ENCODE peak calls at places on chromosomes 5 and 9, in ten cellular contexts. One of them, this sample, is unnamed. For H3K4me1, the result is how much of the 10 kb centered on the place peaks cover.

GRCh38 chr9:93686127-93686879 is 109.9 kb downstream of the PHF2 start:
- DNase-seq in tibial artery: no peak
- DNase-seq in lower lobe of right lung: no peak
- DNase-seq in fibroblast of lung: no peak
- DNase-seq in lung: peak
- DNase-seq in naive thymus-derived CD4-positive, alpha-beta T cell: no peak
- DNase-seq in GM23248: no peak
- DNase-seq in neural progenitor cell: no peak
- DNase-seq in uterus: no peak
- DNase-seq in hepatocyte: no peak
- DNase-seq in this sample: no peak

GRCh38 chr5:127833999-127834953 is 131.1 kb downstream of the CCDC192 start:
- DNase-seq in GM23248: peak
- DNase-seq in fibroblast of lung: peak
- DNase-seq in uterus: no peak
- DNase-seq in neural progenitor cell: peak
- DNase-seq in naive thymus-derived CD4-positive, alpha-beta T cell: no peak
- DNase-seq in lower lobe of right lung: no peak
- DNase-seq in lung: no peak
- DNase-seq in tibial artery: no peak
- DNase-seq in hepatocyte: no peak
- DNase-seq in this sample: peak

GRCh38 chr5:146722361-146722779 is 156.2 kb downstream of the PPP2R2B start:
- DNase-seq in hepatocyte: peak
- DNase-seq in neural progenitor cell: no peak
- DNase-seq in lung: no peak
- DNase-seq in naive thymus-derived CD4-positive, alpha-beta T cell: no peak
- DNase-seq in tibial artery: no peak
- DNase-seq in GM23248: peak
- DNase-seq in fibroblast of lung: peak
- DNase-seq in lower lobe of right lung: no peak
- DNase-seq in uterus: no peak
- DNase-seq in this sample: no peak

GRCh38 chr5:160436017-160436416 is 14.4 kb downstream of the PTTG1 start:
- DNase-seq in GM23248: no peak
- DNase-seq in lower lobe of right lung: no peak
- DNase-seq in lung: no peak
- DNase-seq in uterus: no peak
- DNase-seq in fibroblast of lung: no peak
- DNase-seq in hepatocyte: no peak
- DNase-seq in neural progenitor cell: no peak
- DNase-seq in tibial artery: no peak
- DNase-seq in naive thymus-derived CD4-positive, alpha-beta T cell: no peak
- DNase-seq in this sample: no peak

GRCh38 chr9:20558609-20559016 is 63.7 kb downstream of the MLLT3 start:
- DNase-seq in naive thymus-derived CD4-positive, alpha-beta T cell: no peak
- DNase-seq in tibial artery: no peak
- DNase-seq in GM23248: peak
- DNase-seq in lung: no peak
- DNase-seq in lower lobe of right lung: no peak
- DNase-seq in neural progenitor cell: peak
- DNase-seq in hepatocyte: peak
- DNase-seq in uterus: no peak
- DNase-seq in fibroblast of lung: peak
- DNase-seq in this sample: peak

GRCh38 chr5:124402144-124402581 is 344.3 kb downstream of the ZNF608 start:
- DNase-seq in lower lobe of right lung: peak
- DNase-seq in tibial artery: peak
- DNase-seq in lung: peak
- DNase-seq in hepatocyte: peak
- DNase-seq in fibroblast of lung: peak
- DNase-seq in GM23248: peak
- DNase-seq in naive thymus-derived CD4-positive, alpha-beta T cell: no peak
- DNase-seq in neural progenitor cell: no peak
- DNase-seq in uterus: no peak
- DNase-seq in this sample: peak

GRCh38 chr5:131382407-131383395 is 118.8 kb downstream of the CDC42SE2 start:
- DNase-seq in neural progenitor cell: peak
- DNase-seq in tibial artery: no peak
- DNase-seq in lower lobe of right lung: no peak
- DNase-seq in hepatocyte: peak
- DNase-seq in uterus: no peak
- DNase-seq in fibroblast of lung: peak
- DNase-seq in lung: no peak
- DNase-seq in naive thymus-derived CD4-positive, alpha-beta T cell: peak
- DNase-seq in GM23248: peak
- DNase-seq in this sample: peak

GRCh38 chr5:136066705-136067271 is 38.0 kb downstream of the TGFBI start:
- DNase-seq in lower lobe of right lung: no peak
- DNase-seq in GM23248: peak
- DNase-seq in neural progenitor cell: no peak
- DNase-seq in uterus: peak
- DNase-seq in fibroblast of lung: peak
- DNase-seq in tibial artery: no peak
- DNase-seq in naive thymus-derived CD4-positive, alpha-beta T cell: no peak
- DNase-seq in lung: no peak
- DNase-seq in hepatocyte: no peak
- DNase-seq in this sample: no peak

GRCh38 chr9:76704601-76705204 is 59.5 kb upstream of the PCA3 start:
- DNase-seq in neural progenitor cell: peak
- DNase-seq in uterus: no peak
- DNase-seq in GM23248: peak
- DNase-seq in naive thymus-derived CD4-positive, alpha-beta T cell: peak
- DNase-seq in tibial artery: no peak
- DNase-seq in lung: no peak
- DNase-seq in hepatocyte: peak
- DNase-seq in lower lobe of right lung: no peak
- DNase-seq in fibroblast of lung: peak
- DNase-seq in this sample: peak

GRCh38 chr9:36485647-36486453 is 85.8 kb upstream of the RNF38 start:
- DNase-seq in GM23248: peak
- DNase-seq in fibroblast of lung: peak
- DNase-seq in uterus: no peak
- DNase-seq in hepatocyte: peak
- DNase-seq in lower lobe of right lung: no peak
- DNase-seq in neural progenitor cell: peak
- DNase-seq in naive thymus-derived CD4-positive, alpha-beta T cell: no peak
- DNase-seq in lung: no peak
- DNase-seq in tibial artery: peak
- DNase-seq in this sample: no peak

GRCh38 chr5:123089971-123090640 is 1.1 kb downstream of the PRDM6 start:
- DNase-seq in hepatocyte: peak
- DNase-seq in neural progenitor cell: peak
- DNase-seq in tibial artery: no peak
- DNase-seq in lung: no peak
- DNase-seq in lower lobe of right lung: peak
- DNase-seq in GM23248: peak
- DNase-seq in uterus: no peak
- DNase-seq in naive thymus-derived CD4-positive, alpha-beta T cell: no peak
- DNase-seq in fibroblast of lung: peak
- DNase-seq in this sample: no peak

GRCh38 chr5:37448941-37449340 is 69.8 kb downstream of the WDR70 start:
- DNase-seq in lung: no peak
- DNase-seq in lower lobe of right lung: no peak
- DNase-seq in hepatocyte: no peak
- DNase-seq in neural progenitor cell: no peak
- DNase-seq in fibroblast of lung: peak
- DNase-seq in uterus: no peak
- DNase-seq in tibial artery: no peak
- DNase-seq in naive thymus-derived CD4-positive, alpha-beta T cell: no peak
- DNase-seq in GM23248: peak
- DNase-seq in this sample: no peak

GRCh38 chr5:170297589-170298462 is at the start of gene LCP2:
- DNase-seq in hepatocyte: no peak
- DNase-seq in GM23248: no peak
- DNase-seq in naive thymus-derived CD4-positive, alpha-beta T cell: peak
- DNase-seq in neural progenitor cell: no peak
- DNase-seq in lung: no peak
- DNase-seq in lower lobe of right lung: no peak
- DNase-seq in fibroblast of lung: no peak
- DNase-seq in uterus: no peak
- DNase-seq in tibial artery: no peak
- DNase-seq in this sample: peak

GRCh38 chr9:112443200-112443599 is 43.4 kb upstream of the KIAA1958 start:
- DNase-seq in lower lobe of right lung: no peak
- DNase-seq in neural progenitor cell: peak
- DNase-seq in uterus: no peak
- DNase-seq in hepatocyte: no peak
- DNase-seq in lung: no peak
- DNase-seq in fibroblast of lung: peak
- DNase-seq in naive thymus-derived CD4-positive, alpha-beta T cell: peak
- DNase-seq in GM23248: peak
- DNase-seq in tibial artery: no peak
- DNase-seq in this sample: peak

GRCh38 chr9:123601828-123602227 is 245.8 kb downstream of the CRB2 start:
- DNase-seq in hepatocyte: no peak
- DNase-seq in neural progenitor cell: no peak
- DNase-seq in uterus: no peak
- DNase-seq in lower lobe of right lung: no peak
- DNase-seq in lung: no peak
- DNase-seq in fibroblast of lung: no peak
- DNase-seq in GM23248: no peak
- DNase-seq in naive thymus-derived CD4-positive, alpha-beta T cell: no peak
- DNase-seq in tibial artery: no peak
- DNase-seq in this sample: no peak

GRCh38 chr5:460413-460700 is 17.4 kb downstream of the EXOC3 start:
- DNase-seq in uterus: no peak
- DNase-seq in naive thymus-derived CD4-positive, alpha-beta T cell: no peak
- DNase-seq in neural progenitor cell: no peak
- DNase-seq in lower lobe of right lung: no peak
- DNase-seq in fibroblast of lung: no peak
- DNase-seq in lung: no peak
- DNase-seq in GM23248: no peak
- DNase-seq in tibial artery: peak
- DNase-seq in hepatocyte: no peak
- DNase-seq in this sample: no peak
- H3K27ac ChIP-seq in uterus: no peak
- H3K27ac ChIP-seq in naive thymus-derived CD4-positive, alpha-beta T cell: no peak
- H3K27ac ChIP-seq in neural progenitor cell: no peak
- H3K27ac ChIP-seq in lower lobe of right lung: no peak
- H3K27ac ChIP-seq in fibroblast of lung: no peak
- H3K27ac ChIP-seq in lung: no peak
- H3K27ac ChIP-seq in GM23248: no peak
- H3K27ac ChIP-seq in tibial artery: no peak
- H3K27ac ChIP-seq in hepatocyte: no peak
- H3K27ac ChIP-seq in this sample: no peak

DNA sequence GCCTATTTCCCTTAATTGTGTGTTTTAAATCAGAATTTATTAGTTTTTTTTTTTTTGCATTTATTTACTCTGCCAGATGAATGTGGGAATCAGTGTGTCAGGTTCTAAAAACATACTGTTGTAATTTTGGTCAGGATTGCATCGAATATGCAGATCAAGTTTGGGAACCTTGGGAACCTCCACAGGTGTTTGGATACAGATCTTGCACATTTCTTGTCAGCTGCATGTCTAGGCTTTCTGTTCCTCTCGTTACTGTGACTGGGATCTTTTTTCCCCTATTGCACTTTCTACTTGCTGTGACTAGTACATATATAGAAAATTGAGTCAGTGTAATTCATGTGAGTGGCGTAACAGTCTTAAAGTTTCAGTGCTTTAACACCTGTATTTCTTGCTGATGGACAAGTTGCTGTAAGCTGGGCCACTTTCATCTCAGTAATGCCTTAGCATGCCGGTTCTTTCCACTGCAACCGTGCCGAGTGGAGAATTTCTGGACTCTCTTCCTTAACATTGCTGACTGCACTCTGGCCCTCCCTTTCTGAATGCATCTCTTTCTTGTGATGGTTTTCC is 112.5 kb downstream of the TENT4A start:
- DNase-seq in tibial artery: no peak
- DNase-seq in uterus: no peak
- DNase-seq in lung: no peak
- DNase-seq in GM23248: no peak
- DNase-seq in lower lobe of right lung: no peak
- DNase-seq in neural progenitor cell: no peak
- DNase-seq in hepatocyte: no peak
- DNase-seq in fibroblast of lung: no peak
- DNase-seq in naive thymus-derived CD4-positive, alpha-beta T cell: no peak
- DNase-seq in this sample: no peak
- H3K4me1 ChIP-seq in tibial artery: under half
- H3K4me1 ChIP-seq in uterus: under half
- H3K4me1 ChIP-seq in lung: under half
- H3K4me1 ChIP-seq in GM23248: under half
- H3K4me1 ChIP-seq in lower lobe of right lung: under half
- H3K4me1 ChIP-seq in neural progenitor cell: under half
- H3K4me1 ChIP-seq in hepatocyte: under half
- H3K4me1 ChIP-seq in fibroblast of lung: under half
- H3K4me1 ChIP-seq in naive thymus-derived CD4-positive, alpha-beta T cell: under half
- H3K4me1 ChIP-seq in this sample: under half

DNA sequence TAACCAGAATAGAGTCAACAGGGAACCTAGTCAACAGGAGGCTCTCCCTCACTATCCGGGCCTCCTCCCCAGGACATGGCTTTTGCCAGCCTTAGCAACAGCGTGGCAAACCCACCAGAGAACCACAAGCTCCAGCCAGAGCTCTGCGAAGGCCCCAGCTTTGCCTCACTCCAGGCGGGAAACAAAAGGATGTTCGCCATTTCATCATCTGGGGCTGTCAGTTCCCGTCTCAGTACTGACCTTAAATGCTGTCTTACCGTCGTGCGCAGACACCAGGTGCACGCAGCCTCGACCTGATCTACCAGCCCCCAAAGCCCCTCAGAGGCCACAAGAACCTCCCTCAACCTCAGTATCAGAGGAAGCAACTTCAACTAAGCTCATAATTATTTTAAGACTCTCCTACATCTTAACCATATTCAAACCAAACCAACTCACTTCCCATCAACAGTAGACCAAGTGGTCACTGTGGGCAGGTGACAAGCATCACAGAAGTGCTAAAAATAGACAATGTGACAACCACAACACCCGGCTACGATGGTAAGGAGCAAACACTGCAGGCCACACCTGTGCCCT is 71.4 kb downstream of the SEMA4D start:
- DNase-seq in hepatocyte: no peak
- DNase-seq in lung: no peak
- DNase-seq in uterus: no peak
- DNase-seq in neural progenitor cell: no peak
- DNase-seq in fibroblast of lung: no peak
- DNase-seq in GM23248: no peak
- DNase-seq in naive thymus-derived CD4-positive, alpha-beta T cell: no peak
- DNase-seq in lower lobe of right lung: peak
- DNase-seq in tibial artery: no peak
- DNase-seq in this sample: no peak
- H3K27ac ChIP-seq in hepatocyte: no peak
- H3K27ac ChIP-seq in lung: no peak
- H3K27ac ChIP-seq in uterus: no peak
- H3K27ac ChIP-seq in neural progenitor cell: no peak
- H3K27ac ChIP-seq in fibroblast of lung: no peak
- H3K27ac ChIP-seq in GM23248: no peak
- H3K27ac ChIP-seq in naive thymus-derived CD4-positive, alpha-beta T cell: peak
- H3K27ac ChIP-seq in lower lobe of right lung: no peak
- H3K27ac ChIP-seq in tibial artery: no peak
- H3K27ac ChIP-seq in this sample: no peak

DNA sequence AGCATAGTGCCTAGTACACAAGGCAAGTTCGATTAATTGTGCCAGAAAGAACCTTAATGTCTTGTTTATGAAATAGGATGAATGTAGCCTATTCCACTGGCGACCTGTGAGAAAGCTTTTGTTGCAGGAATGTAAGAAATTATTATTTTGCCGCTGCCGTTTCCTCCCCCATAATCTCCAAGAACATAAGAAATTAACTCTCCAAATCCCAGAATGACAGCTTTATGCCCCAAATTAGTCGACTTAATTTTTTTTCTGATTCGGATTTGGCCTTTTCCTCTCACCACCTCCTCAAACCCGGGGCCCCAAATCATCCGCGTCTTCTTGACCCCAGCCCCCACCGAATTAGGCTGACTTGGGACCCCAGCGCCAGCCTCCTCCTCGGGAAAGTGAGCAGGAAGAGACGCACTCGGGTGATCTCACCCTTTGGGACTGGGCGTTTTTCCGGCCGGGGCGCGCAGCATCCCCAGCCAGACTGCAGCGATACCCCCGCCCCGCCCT is 685 bp upstream of the SPTAN1 start:
- DNase-seq in lung: no peak
- DNase-seq in neural progenitor cell: no peak
- DNase-seq in uterus: no peak
- DNase-seq in hepatocyte: peak
- DNase-seq in lower lobe of right lung: no peak
- DNase-seq in fibroblast of lung: peak
- DNase-seq in GM23248: no peak
- DNase-seq in naive thymus-derived CD4-positive, alpha-beta T cell: no peak
- DNase-seq in tibial artery: no peak
- DNase-seq in this sample: no peak
- H3K4me1 ChIP-seq in lung: under half
- H3K4me1 ChIP-seq in neural progenitor cell: under half
- H3K4me1 ChIP-seq in uterus: under half
- H3K4me1 ChIP-seq in hepatocyte: under half
- H3K4me1 ChIP-seq in lower lobe of right lung: half or more
- H3K4me1 ChIP-seq in fibroblast of lung: under half
- H3K4me1 ChIP-seq in GM23248: half or more
- H3K4me1 ChIP-seq in naive thymus-derived CD4-positive, alpha-beta T cell: under half
- H3K4me1 ChIP-seq in tibial artery: half or more
- H3K4me1 ChIP-seq in this sample: under half

This sample was measured in foreskin keratinocyte.